ENCODE peak calls at places on chromosomes 12 and 14, in four cellular contexts. H is IMR-90, L is H9, N is mesendoderm. I is an unnamed sample.
A peak's percentile ranks its signal among the peaks of the same experiment; 100 is the strongest.

GRCh38 chr14:39431416-39432178 is 636 bp downstream of the FBXO33 start:
- DNase-seq in H (peak; percentile 33), L (peak; percentile 54), N (peak; percentile 65), I (no peak)

GRCh38 chr12:66132408-66132807 is 1.9 kb upstream of the LLPH start:
- DNase-seq in H (peak; percentile 94), L (peak; percentile 61), N (peak; percentile 98), I (peak; percentile 56)

GRCh38 chr14:61565181-61565580 is 130.1 kb upstream of the HIF1A start:
- DNase-seq in H (peak; percentile 41), L (no peak), N (no peak), I (no peak)

GRCh38 chr12:59895161-59895785 is 299.4 kb downstream of the SLC16A7 start:
- DNase-seq in H (no peak), L (no peak), N (no peak), I (no peak)

GRCh38 chr14:100212476-100213333 is 26.2 kb upstream of the YY1 start:
- DNase-seq in H (no peak), L (no peak), N (no peak), I (no peak)

GRCh38 chr12:459430-460258 is at the start of gene B4GALNT3:
- DNase-seq in H (no peak), L (peak; percentile 92), N (peak; percentile 79), I (no peak)

GRCh38 chr14:36268957-36269734 is 51.3 kb downstream of the MBIP start:
- DNase-seq in H (no peak), L (peak; percentile 47), N (peak; percentile 60), I (no peak)

GRCh38 chr12:21369141-21369980 is 3.3 kb upstream of the IAPP start:
- DNase-seq in H (no peak), L (no peak), N (peak; percentile 87), I (no peak)

GRCh38 chr12:40351976-40352375 is 127.2 kb downstream of the LRRK2 start:
- DNase-seq in H (peak; percentile 0), L (no peak), N (no peak), I (no peak)

GRCh38 chr14:72710212-72710611 is 183.7 kb downstream of the DPF3 start:
- DNase-seq in H (peak; percentile 60), L (no peak), N (no peak), I (no peak)

GRCh38 chr14:95189400-95190162 is 32.3 kb upstream of the DICER1 start:
- DNase-seq in H (no peak), L (no peak), N (no peak), I (no peak)

GRCh38 chr12:55934343-55934742 is 3.4 kb downstream of the DGKA start:
- DNase-seq in H (no peak), L (no peak), N (no peak), I (no peak)

GRCh38 chr12:48054955-48055821 is 50.7 kb downstream of the SENP1 start:
- DNase-seq in H (no peak), L (no peak), N (no peak), I (no peak)

GRCh38 chr12:31318870-31319269 is 7.1 kb downstream of the SINHCAF start:
- DNase-seq in H (no peak), L (no peak), N (no peak), I (no peak)

GRCh38 chr12:131383291-131383690 is 327.6 kb upstream of the SFSWAP start:
- DNase-seq in H (no peak), L (peak; percentile 18), N (no peak), I (no peak)

GRCh38 chr14:69325646-69326265 is 65.8 kb downstream of the GALNT16 start:
- DNase-seq in H (no peak), L (no peak), N (no peak), I (no peak)

GRCh38 chr12:116483959-116484699 is 75.1 kb upstream of the MAP1LC3B2 start:
- DNase-seq in H (no peak), L (no peak), N (no peak), I (no peak)

GRCh38 chr12:12180136-12180535 is 86.7 kb downstream of the LRP6 start:
- DNase-seq in H (no peak), L (no peak), N (no peak), I (no peak)

GRCh38 chr12:108599948-108600701 is 2.2 kb upstream of the TMEM119 start:
- DNase-seq in H (no peak), L (no peak), N (no peak), I (no peak)

GRCh38 chr14:58118097-58118496 is 33.9 kb downstream of the ARMH4 start:
- DNase-seq in H (no peak), L (no peak), N (no peak), I (no peak)

GRCh38 chr12:76866726-76867125 is 12.1 kb downstream of the CSRP2 start:
- DNase-seq in H (peak; percentile 77), L (no peak), N (no peak), I (no peak)

GRCh38 chr12:29320295-29321090 is 60.5 kb downstream of the ERGIC2 start:
- DNase-seq in H (peak; percentile 93), L (no peak), N (no peak), I (no peak)

GRCh38 chr14:57371013-57371412 is 19.4 kb upstream of the NAA30 start:
- DNase-seq in H (no peak), L (no peak), N (no peak), I (no peak)

GRCh38 chr12:11601647-11602046 is 47.8 kb upstream of the ETV6 start:
- DNase-seq in H (no peak), L (no peak), N (no peak), I (no peak)

GRCh38 chr12:55818140-55818728 is 393 bp downstream of the ORMDL2 start:
- DNase-seq in H (no peak), L (no peak), N (no peak), I (no peak)

GRCh38 chr14:100827140-100827517 is 1.2 kb downstream of the MEG3 start:
- DNase-seq in H (peak; percentile 16), L (no peak), N (no peak), I (no peak)

GRCh38 chr12:21527451-21528180 is 1.5 kb downstream of the SPX start:
- DNase-seq in H (peak; percentile 18), L (peak; percentile 84), N (peak; percentile 76), I (peak; percentile 54)

GRCh38 chr12:107884769-107885694 is 110.5 kb downstream of the ASCL4 start:
- DNase-seq in H (peak; percentile 49), L (peak; percentile 76), N (peak; percentile 69), I (peak; percentile 63)

GRCh38 chr12:123892853-123893252 is 79.8 kb downstream of the CCDC92 start:
- DNase-seq in H (no peak), L (no peak), N (no peak), I (no peak)

GRCh38 chr12:123891011-123891410 is 81.6 kb downstream of the CCDC92 start:
- DNase-seq in H (no peak), L (no peak), N (no peak), I (no peak)

GRCh38 chr12:123893276-123893675 is 79.4 kb downstream of the CCDC92 start:
- DNase-seq in H (no peak), L (no peak), N (no peak), I (no peak)

GRCh38 chr12:123891516-123892179 is 81.0 kb downstream of the CCDC92 start:
- DNase-seq in H (no peak), L (no peak), N (peak; percentile 48), I (no peak)

GRCh38 chr12:123892180-123892559 is 80.5 kb downstream of the CCDC92 start:
- DNase-seq in H (no peak), L (no peak), N (no peak), I (no peak)
- H4K5ac ChIP-seq in H (no peak overlapping the region), L (no peak overlapping the region), N (no peak overlapping the region), I (no peak overlapping the region)

GRCh38 chr12:53618340-53618739 is 7.8 kb downstream of the ATF7 start:
- DNase-seq in H (no peak), L (no peak), N (no peak), I (no peak)

GRCh38 chr12:53613821-53614220 is 12.4 kb downstream of the ATF7 start:
- DNase-seq in H (peak; percentile 23), L (no peak), N (no peak), I (no peak)

GRCh38 chr12:53617700-53618099 is 8.5 kb downstream of the ATF7 start:
- DNase-seq in H (no peak), L (no peak), N (no peak), I (no peak)

GRCh38 chr12:53612978-53613377 is 13.2 kb downstream of the ATF7 start:
- DNase-seq in H (no peak), L (no peak), N (no peak), I (no peak)

GRCh38 chr12:53616950-53617349 is 9.2 kb downstream of the ATF7 start:
- DNase-seq in H (no peak), L (no peak), N (no peak), I (no peak)
- H4K5ac ChIP-seq in H (no peak overlapping the region), L (no peak overlapping the region), N (no peak overlapping the region), I (no peak overlapping the region)

GRCh38 chr14:34833545-34834523 is 41.3 kb downstream of the BAZ1A start:
- DNase-seq in H (no peak), L (no peak), N (no peak), I (no peak)

GRCh38 chr14:34837801-34838322 is 37.3 kb downstream of the BAZ1A start:
- DNase-seq in H (no peak), L (no peak), N (no peak), I (no peak)

DNA sequence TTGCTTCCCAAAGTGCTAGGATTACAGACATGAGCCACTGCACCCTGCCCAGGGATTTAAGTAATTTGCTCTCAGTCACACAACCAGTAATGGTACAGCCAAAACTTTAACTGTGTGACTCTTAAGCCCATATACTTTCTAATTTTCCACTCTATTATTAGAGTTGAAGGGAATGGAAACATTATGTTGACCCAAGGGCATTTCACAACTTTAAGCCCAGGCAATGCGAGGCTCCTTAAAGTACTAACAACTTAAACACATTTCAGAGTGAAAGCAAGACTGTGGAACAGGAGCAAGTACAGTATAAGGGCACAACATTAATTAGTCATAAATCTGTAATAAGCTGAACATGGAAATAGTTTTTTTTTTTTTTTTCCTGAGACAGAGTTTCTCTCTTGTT is 39.8 kb downstream of the BAZ1A start:
- DNase-seq in H (no peak), L (no peak), N (no peak), I (no peak)
- H4K5ac ChIP-seq in H (no peak overlapping the region), L (no peak overlapping the region), N (no peak overlapping the region), I (no peak overlapping the region)

GRCh38 chr14:50531595-50532501 is 521 bp downstream of the MAP4K5 start:
- DNase-seq in H (peak; percentile 29), L (peak; percentile 62), N (peak; percentile 65), I (peak; percentile 10)

GRCh38 chr14:50530794-50531193 is 1.6 kb downstream of the MAP4K5 start:
- DNase-seq in H (no peak), L (no peak), N (no peak), I (no peak)

GRCh38 chr14:50533806-50534205 is 1.4 kb upstream of the MAP4K5 start:
- DNase-seq in H (peak; percentile 56), L (no peak), N (no peak), I (no peak)

GRCh38 chr14:50533314-50533705 is 941 bp upstream of the MAP4K5 start:
- DNase-seq in H (no peak), L (no peak), N (no peak), I (no peak)

DNA sequence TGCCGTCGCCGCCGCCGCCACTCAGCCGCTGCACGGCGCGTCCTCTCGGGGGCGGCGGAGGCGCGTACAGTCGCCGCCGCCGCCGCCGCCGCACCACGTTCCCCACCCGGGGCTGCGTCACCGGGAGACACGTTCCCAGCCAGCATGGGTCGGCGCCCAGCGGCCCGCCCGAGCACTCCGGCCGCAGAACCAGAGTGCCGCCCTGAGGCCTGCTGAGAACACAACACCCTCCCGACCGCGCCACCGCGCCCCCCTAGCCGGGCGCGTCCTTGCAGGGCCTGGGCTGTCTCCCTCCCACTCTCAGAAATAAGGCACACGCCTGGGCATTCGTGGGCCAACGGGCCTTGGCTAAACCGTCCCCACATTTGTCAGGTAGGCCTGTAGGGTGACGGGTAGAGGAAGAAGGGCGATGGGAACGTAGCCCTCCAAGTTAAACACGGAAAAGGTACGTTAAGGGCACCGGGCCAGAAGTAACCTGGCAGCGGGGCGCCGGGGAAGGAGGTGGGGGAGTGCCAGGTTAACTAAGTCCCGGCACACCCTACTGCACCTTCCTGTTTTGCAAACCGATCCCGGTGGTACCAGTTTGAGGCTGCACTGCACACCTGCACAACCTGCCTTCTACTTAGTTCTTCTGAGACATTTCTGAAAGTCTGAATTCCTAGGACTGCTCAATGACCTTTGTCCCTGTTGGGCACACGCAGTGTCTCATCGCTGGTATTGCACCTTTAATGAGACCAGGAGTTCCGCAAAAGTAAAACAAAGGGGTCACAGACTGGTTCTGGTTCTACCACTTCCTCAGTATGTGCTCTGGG is at the start of gene MAP4K5:
- DNase-seq in H (peak; percentile 89), L (peak; percentile 89), N (peak; percentile 92), I (peak; percentile 90)
- H4K5ac ChIP-seq in H (peak within 1 kb of the TSS; percentile 39), L (no peak within 1 kb of the TSS), N (no peak within 1 kb of the TSS), I (peak within 1 kb of the TSS; percentile 94)